ENCODE peak calls at places on chromosomes 2 and 18, in eight cellular contexts. V is body of pancreas, K is GM13977, T is heart left ventricle, H is NB4, G is hepatocyte, E is fibroblast of villous mesenchyme, D is WTC11. A is an unnamed sample.

GRCh38 chr2:154912215-154912614 is 213.7 kb downstream of the KCNJ3 start:
- DNase-seq in V (no peak), K (no peak), T (no peak), H (no peak), G (no peak), E (no peak), D (no peak), A (no peak)

GRCh38 chr2:45055261-45055660 is 46.0 kb upstream of the SIX2 start:
- DNase-seq in V (no peak), K (no peak), T (no peak), H (no peak), G (no peak), E (no peak), D (no peak), A (no peak)

GRCh38 chr18:36580874-36581750 is 247.7 kb downstream of the TPGS2 start:
- DNase-seq in V (no peak), K (no peak), T (no peak), H (no peak), G (no peak), E (peak; percentile 35), D (no peak), A (no peak)

GRCh38 chr2:189412330-189412953 is 28.8 kb upstream of the WDR75 start:
- DNase-seq in V (peak; percentile 37), K (peak; percentile 43), T (no peak), H (peak; percentile 55), G (peak; percentile 56), E (peak; percentile 79), D (peak; percentile 19), A (peak; percentile 56)

GRCh38 chr2:109726666-109727270 is 67.3 kb upstream of the RGPD5 start:
- DNase-seq in V (peak; percentile 47), K (no peak), T (no peak), H (no peak), G (no peak), E (no peak), D (no peak), A (peak; percentile 74)

GRCh38 chr2:9770006-9770307 is 73.3 kb upstream of the TAF1B start:
- DNase-seq in V (no peak), K (no peak), T (no peak), H (no peak), G (no peak), E (no peak), D (no peak), A (no peak)

GRCh38 chr18:51721388-51721787 is 523.9 kb upstream of the MEX3C start:
- DNase-seq in V (no peak), K (no peak), T (no peak), H (no peak), G (no peak), E (no peak), D (peak; percentile 18), A (no peak)

GRCh38 chr2:116467243-116467642 is 1347.2 kb upstream of the DDX18 start:
- DNase-seq in V (no peak), K (no peak), T (no peak), H (no peak), G (no peak), E (no peak), D (no peak), A (no peak)

GRCh38 chr2:134772493-134773169 is 53.8 kb upstream of the TMEM163 start:
- DNase-seq in V (no peak), K (no peak), T (no peak), H (no peak), G (no peak), E (no peak), D (no peak), A (no peak)

GRCh38 chr18:12726774-12727550 is 24.1 kb downstream of the PSMG2 start:
- DNase-seq in V (peak; percentile 58), K (peak; percentile 67), T (no peak), H (peak; percentile 74), G (peak; percentile 83), E (peak; percentile 81), D (peak; percentile 60), A (peak; percentile 80)

GRCh38 chr2:84271987-84272386 is 187.1 kb downstream of the SUCLG1 start:
- DNase-seq in V (no peak), K (no peak), T (no peak), H (no peak), G (no peak), E (no peak), D (no peak), A (no peak)

GRCh38 chr2:238404406-238405216 is 22.1 kb upstream of the ASB1 start:
- DNase-seq in V (no peak), K (no peak), T (no peak), H (no peak), G (no peak), E (no peak), D (no peak), A (no peak)

GRCh38 chr2:121010998-121011397 is 274.0 kb downstream of the TFCP2L1 start:
- DNase-seq in V (no peak), K (no peak), T (no peak), H (no peak), G (no peak), E (no peak), D (no peak), A (no peak)

GRCh38 chr2:121006783-121007489 is 271.3 kb downstream of the GLI2 start:
- DNase-seq in V (no peak), K (no peak), T (no peak), H (no peak), G (no peak), E (no peak), D (no peak), A (no peak)

GRCh38 chr2:121005512-121005911 is 269.8 kb downstream of the GLI2 start:
- DNase-seq in V (no peak), K (no peak), T (no peak), H (no peak), G (no peak), E (no peak), D (no peak), A (no peak)

GRCh38 chr2:121007490-121007853 is 271.8 kb downstream of the GLI2 start:
- DNase-seq in V (no peak), K (no peak), T (no peak), H (no peak), G (no peak), E (no peak), D (no peak), A (no peak)

DNA sequence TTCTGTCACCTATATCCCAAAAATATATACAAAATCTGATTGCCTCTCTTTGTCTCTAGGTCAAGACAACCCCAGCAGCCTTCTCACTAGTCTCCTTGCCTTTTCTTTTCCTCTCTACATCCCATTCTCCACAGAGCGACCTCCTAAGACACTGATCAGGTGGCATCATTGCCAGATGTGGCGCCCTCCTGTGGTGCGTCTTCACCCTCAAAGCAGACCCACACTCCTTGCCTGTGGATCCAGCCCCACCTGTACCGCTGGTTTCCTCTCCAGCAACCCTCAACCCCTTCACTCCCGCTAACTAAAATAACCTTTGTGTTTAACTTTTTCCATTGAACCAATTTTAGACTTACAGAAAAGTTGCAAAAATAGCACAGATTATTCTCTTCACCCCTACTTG is 273.3 kb downstream of the GLI2 start:
- DNase-seq in V (no peak), K (no peak), T (no peak), H (no peak), G (no peak), E (peak; percentile 17), D (peak; percentile 72), A (no peak)
- TF ChIP-seq CTCF in V (no peak), K (peak; percentile 24), T (peak; percentile 4), H (peak; percentile 37), G (peak; percentile 4), E (peak; percentile 56), D (no peak), A (no peak)

GRCh38 chr2:69798909-69799526 is 30.4 kb upstream of the GMCL1 start:
- DNase-seq in V (no peak), K (no peak), T (no peak), H (no peak), G (peak; percentile 77), E (peak; percentile 82), D (no peak), A (no peak)
- TF ChIP-seq CTCF in V (no peak), K (no peak), T (no peak), H (no peak), G (no peak), E (no peak), D (no peak), A (no peak)

GRCh38 chr2:133192028-133192427 is 376.2 kb downstream of the NCKAP5 start:
- DNase-seq in V (no peak), K (no peak), T (no peak), H (no peak), G (no peak), E (no peak), D (no peak), A (no peak)
- TF ChIP-seq CTCF in V (no peak), K (no peak), T (no peak), H (no peak), G (no peak), E (no peak), D (no peak), A (no peak)

DNA sequence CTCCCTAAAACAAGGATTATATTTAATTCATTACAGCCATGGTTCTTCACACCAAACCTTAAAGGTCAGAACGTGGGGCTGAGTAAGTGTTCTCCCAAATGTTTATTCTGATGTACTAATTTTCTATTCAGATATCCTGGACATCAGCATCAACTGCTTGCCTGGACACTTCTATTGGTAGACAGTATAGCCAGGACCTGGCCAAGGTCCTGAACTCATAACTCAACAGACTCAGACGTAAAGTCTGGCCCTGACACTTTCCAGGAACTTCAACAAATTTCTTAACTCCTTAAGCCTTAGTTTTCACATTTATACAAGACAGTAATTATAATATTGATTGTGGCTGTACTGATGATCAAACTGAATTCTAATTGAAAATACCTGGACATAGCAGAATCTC is 89.1 kb downstream of the AKAIN1 start:
- DNase-seq in V (no peak), K (no peak), T (no peak), H (peak; percentile 8), G (peak; percentile 32), E (no peak), D (no peak), A (no peak)
- TF ChIP-seq CTCF in V (no peak), K (no peak), T (no peak), H (no peak), G (no peak), E (no peak), D (no peak), A (no peak)

GRCh38 chr2:1593371-1594205 is 150.7 kb downstream of the PXDN start:
- DNase-seq in V (no peak), K (no peak), T (peak; percentile 78), H (no peak), G (peak; percentile 44), E (peak; percentile 87), D (no peak), A (no peak)
- TF ChIP-seq CTCF in V (no peak), K (no peak), T (no peak), H (no peak), G (no peak), E (no peak), D (no peak), A (no peak)

GRCh38 chr2:174705321-174705720 is 59.0 kb downstream of the CHRNA1 start:
- DNase-seq in V (no peak), K (no peak), T (no peak), H (no peak), G (no peak), E (no peak), D (no peak), A (no peak)
- TF ChIP-seq CTCF in V (no peak), K (no peak), T (no peak), H (no peak), G (no peak), E (no peak), D (no peak), A (no peak)

GRCh38 chr2:113228991-113229716 is 49.6 kb downstream of the PAX8 start:
- DNase-seq in V (no peak), K (no peak), T (no peak), H (no peak), G (no peak), E (peak; percentile 35), D (no peak), A (no peak)
- TF ChIP-seq CTCF in V (no peak), K (no peak), T (peak; percentile 3), H (no peak), G (no peak), E (peak; percentile 16), D (no peak), A (no peak)